ENCODE peak calls at places on chromosomes 7 and 10, in six cellular contexts. T, O, M, U, P and A are unnamed samples.

GRCh38 chr10:780536-781524 is 91.4 kb upstream of the DIP2C start:
- DNase-seq in T (no peak), O (no peak), M (no peak), U (no peak), P (no peak), A (peak)

GRCh38 chr7:120190566-120190965 is 82.4 kb upstream of the KCND2 start:
- DNase-seq in T (no peak), O (no peak), M (no peak), U (peak), P (no peak), A (no peak)

GRCh38 chr10:122930140-122930539 is 19.7 kb downstream of the FAM24A start:
- DNase-seq in T (no peak), O (no peak), M (no peak), U (no peak), P (no peak), A (no peak)

GRCh38 chr7:12554421-12554820 is 16.1 kb upstream of the SCIN start:
- DNase-seq in T (no peak), O (no peak), M (no peak), U (no peak), P (no peak), A (no peak)

GRCh38 chr7:89680161-89680560 is 474.1 kb upstream of the STEAP1 start:
- DNase-seq in T (no peak), O (no peak), M (no peak), U (no peak), P (no peak), A (no peak)

GRCh38 chr7:44163591-44163990 is 22.5 kb upstream of the MYL7 start:
- DNase-seq in T (no peak), O (no peak), M (peak), U (peak), P (no peak), A (peak)

GRCh38 chr10:117929321-117930067 is 117.2 kb downstream of the RAB11FIP2 start:
- DNase-seq in T (no peak), O (no peak), M (no peak), U (peak), P (no peak), A (no peak)

GRCh38 chr7:494261-494687 is 25.4 kb downstream of the PDGFA start:
- DNase-seq in T (peak), O (no peak), M (no peak), U (no peak), P (peak), A (no peak)

GRCh38 chr7:101134399-101134980 is 7.6 kb downstream of the SERPINE1 start:
- DNase-seq in T (no peak), O (no peak), M (no peak), U (peak), P (no peak), A (no peak)

GRCh38 chr7:135420786-135421185 is 89.1 kb downstream of the CNOT4 start:
- DNase-seq in T (no peak), O (no peak), M (no peak), U (no peak), P (no peak), A (no peak)

GRCh38 chr10:73060738-73061635 is 35.7 kb downstream of the P4HA1 start:
- DNase-seq in T (no peak), O (peak), M (no peak), U (peak), P (no peak), A (no peak)

GRCh38 chr7:71785216-71785615 is 626.9 kb downstream of the CALN1 start:
- DNase-seq in T (no peak), O (no peak), M (no peak), U (no peak), P (no peak), A (no peak)

DNA sequence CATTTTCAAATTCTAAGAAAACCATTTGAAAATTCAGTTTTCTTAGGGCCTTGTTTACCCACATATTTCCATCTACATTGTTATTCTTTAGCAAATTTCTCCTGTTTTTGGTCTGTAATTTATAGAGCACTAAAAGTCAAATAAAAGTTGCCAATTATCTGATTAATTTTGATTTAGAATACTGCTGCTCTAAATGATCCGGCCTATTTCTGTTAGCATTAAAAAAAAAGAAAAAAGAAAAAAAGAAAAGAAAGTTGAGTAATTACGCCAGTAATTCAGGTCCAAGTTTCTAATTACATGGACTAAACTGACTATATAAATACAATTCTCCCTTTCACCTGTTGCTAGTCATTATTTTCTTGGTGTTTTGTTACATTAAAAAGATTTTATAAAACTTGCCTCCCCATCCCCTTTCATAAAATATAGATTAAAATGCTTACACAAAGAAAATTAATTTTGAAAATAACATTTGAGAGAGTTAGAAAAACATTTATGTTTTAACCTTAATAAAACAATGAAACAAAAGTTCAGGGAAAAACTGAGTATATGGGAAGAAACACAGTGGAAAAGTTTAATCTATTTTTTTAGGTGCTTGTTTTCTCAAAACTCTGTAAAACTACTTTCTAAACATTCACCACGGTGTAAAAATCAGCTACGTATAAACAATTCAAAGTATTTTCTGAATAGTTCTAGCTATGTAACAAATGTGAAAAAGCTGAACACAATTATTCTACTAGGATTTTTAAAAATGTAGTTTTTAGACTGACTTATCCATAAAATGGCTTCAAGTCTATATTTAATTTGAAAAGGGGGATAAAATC is 6.8 kb upstream of the COMMD3 start:
- DNase-seq in T (no peak), O (no peak), M (no peak), U (no peak), P (no peak), A (no peak)
- H3K4me3 ChIP-seq in T (no peak), O (no peak), M (no peak), U (no peak), P (no peak), A (no peak)

GRCh38 chr7:15556706-15557105 is 5.1 kb downstream of the AGMO start:
- DNase-seq in T (no peak), O (no peak), M (no peak), U (no peak), P (no peak), A (no peak)

GRCh38 chr7:15560968-15561367 is 847 bp downstream of the AGMO start:
- DNase-seq in T (no peak), O (no peak), M (no peak), U (no peak), P (no peak), A (no peak)

GRCh38 chr7:15557186-15557585 is 4.6 kb downstream of the AGMO start:
- DNase-seq in T (no peak), O (no peak), M (no peak), U (no peak), P (no peak), A (no peak)

GRCh38 chr7:15557686-15558085 is 4.1 kb downstream of the AGMO start:
- DNase-seq in T (no peak), O (no peak), M (no peak), U (no peak), P (no peak), A (no peak)

GRCh38 chr7:15558747-15559146 is 3.1 kb downstream of the AGMO start:
- DNase-seq in T (no peak), O (no peak), M (no peak), U (no peak), P (no peak), A (no peak)
- TF ChIP-seq CTCF in T (no peak), O (no peak), M (no peak), U (no peak), P (no peak), A (no peak)

DNA sequence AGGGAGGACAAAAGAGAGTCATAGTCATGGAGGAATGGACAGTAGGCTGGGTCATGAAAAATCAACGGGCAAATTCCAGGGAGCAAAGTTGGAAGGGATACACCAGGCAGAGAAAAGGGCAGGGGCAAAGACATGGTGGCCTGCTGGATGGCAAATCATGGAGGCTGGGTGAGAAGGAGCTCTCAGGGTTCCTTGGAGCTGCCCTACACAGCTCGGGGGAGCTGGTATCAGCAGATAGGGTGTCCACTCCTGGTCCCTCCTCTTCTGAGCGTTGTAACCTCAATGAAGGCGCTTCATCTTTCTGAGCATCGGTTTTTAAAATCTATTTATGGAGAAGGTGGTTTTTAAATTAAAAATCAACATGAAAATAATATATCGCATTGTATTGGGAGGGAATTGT is 27.9 kb upstream of the EIF5AL1 start:
- DNase-seq in T (no peak), O (no peak), M (no peak), U (no peak), P (no peak), A (no peak)
- H3K27ac ChIP-seq in T (peak), O (no peak), M (no peak), U (no peak), P (no peak), A (peak)

GRCh38 chr7:151113344-151114150 is 27.3 kb downstream of the AGAP3 start:
- DNase-seq in T (no peak), O (no peak), M (peak), U (peak), P (no peak), A (peak)

GRCh38 chr7:151114151-151115090 is 28.1 kb downstream of the AGAP3 start:
- DNase-seq in T (peak), O (no peak), M (no peak), U (peak), P (no peak), A (no peak)

GRCh38 chr7:151115836-151116418 is 29.7 kb downstream of the AGAP3 start:
- DNase-seq in T (peak), O (no peak), M (no peak), U (no peak), P (peak), A (no peak)

GRCh38 chr7:151116603-151117002 is 30.3 kb downstream of the AGAP3 start:
- DNase-seq in T (peak), O (no peak), M (no peak), U (no peak), P (no peak), A (no peak)

GRCh38 chr7:151115121-151115835 is 29.0 kb downstream of the AGAP3 start:
- DNase-seq in T (peak), O (no peak), M (no peak), U (peak), P (no peak), A (no peak)
- H3K4me3 ChIP-seq in T (peak), O (no peak), M (no peak), U (peak), P (peak), A (peak)

DNA sequence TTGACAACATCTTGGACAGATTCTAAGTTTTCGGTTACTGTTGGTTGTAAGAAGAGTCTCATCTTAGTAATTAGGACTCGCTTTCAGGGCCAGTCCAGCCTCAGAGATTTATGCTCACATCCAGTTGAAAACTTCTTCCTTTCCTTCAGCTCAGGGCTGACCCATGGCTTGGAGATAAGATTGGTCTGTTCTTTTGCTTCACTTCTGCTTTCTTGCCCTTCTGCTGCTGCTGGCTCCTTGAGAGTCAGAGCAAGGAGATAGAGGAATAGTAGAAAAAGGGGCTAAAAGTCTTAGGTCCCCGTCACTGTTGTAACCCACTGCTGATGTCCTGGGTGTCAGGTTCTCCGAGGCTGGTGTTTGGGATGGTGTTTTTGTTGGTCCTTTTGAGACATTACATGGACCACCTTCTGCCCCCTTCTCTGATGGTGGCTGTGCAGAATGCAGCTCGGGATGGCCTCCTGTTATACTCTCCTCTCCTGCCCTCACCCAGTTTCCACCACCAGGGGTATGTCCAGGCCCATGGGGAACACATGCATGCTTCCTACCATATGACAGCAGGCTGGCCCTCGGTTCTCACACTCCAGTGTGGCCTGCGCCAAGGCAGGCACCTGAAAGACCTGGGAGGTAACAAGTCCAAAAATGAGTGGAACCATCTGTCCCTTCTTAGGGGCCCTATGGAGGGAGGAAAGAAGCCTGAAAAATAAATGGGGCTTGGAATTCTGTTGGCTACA is 67.8 kb upstream of the PCBD1 start:
- DNase-seq in T (no peak), O (no peak), M (no peak), U (peak), P (no peak), A (no peak)
- TF ChIP-seq CTCF in T (no peak), O (no peak), M (no peak), U (peak), P (no peak), A (no peak)

GRCh38 chr10:119536508-119536837 is 6.0 kb downstream of the RGS10 start:
- DNase-seq in T (no peak), O (no peak), M (no peak), U (no peak), P (no peak), A (no peak)

GRCh38 chr10:119537953-119538630 is 4.4 kb downstream of the RGS10 start:
- DNase-seq in T (no peak), O (no peak), M (no peak), U (no peak), P (no peak), A (no peak)

GRCh38 chr10:119535310-119535709 is 7.2 kb downstream of the RGS10 start:
- DNase-seq in T (no peak), O (no peak), M (no peak), U (no peak), P (no peak), A (no peak)

GRCh38 chr10:119533473-119533872 is 9.0 kb downstream of the RGS10 start:
- DNase-seq in T (no peak), O (no peak), M (no peak), U (no peak), P (no peak), A (no peak)

GRCh38 chr10:119535837-119536507 is 6.5 kb downstream of the RGS10 start:
- DNase-seq in T (no peak), O (no peak), M (no peak), U (no peak), P (no peak), A (no peak)
- H3K27ac ChIP-seq in T (no peak), O (no peak), M (no peak), U (no peak), P (no peak), A (no peak)

GRCh38 chr7:55071411-55072188 is 52.8 kb downstream of the EGFR start:
- DNase-seq in T (no peak), O (no peak), M (no peak), U (no peak), P (no peak), A (no peak)
- H3K4me3 ChIP-seq in T (no peak), O (no peak), M (no peak), U (no peak), P (no peak), A (no peak)

GRCh38 chr7:149284850-149285580 is 23.0 kb downstream of the ZNF783 start:
- DNase-seq in T (peak), O (peak), M (peak), U (peak), P (peak), A (peak)
- TF ChIP-seq CTCF in T (no peak), O (peak), M (no peak), U (peak), P (peak), A (no peak)